ENCODE peak calls at places on chromosome 3, in eight cellular contexts. One of them, this sample, is unnamed.
A peak's percentile ranks its signal among the peaks of the same experiment; 100 is the strongest.

GRCh38 chr3:149934524-149934923 is 36.2 kb downstream of the PFN2 start:
- DNase-seq in spleen: no peak
- DNase-seq in CD4-positive, CD25-positive, alpha-beta regulatory T cell: no peak
- DNase-seq in HCT116: no peak
- DNase-seq in sigmoid colon: peak; percentile 75
- DNase-seq in neural progenitor cell: no peak
- DNase-seq in lower lobe of right lung: no peak
- DNase-seq in tibial nerve: no peak
- DNase-seq in this sample: no peak

GRCh38 chr3:44421280-44421679 is 56.2 kb downstream of the ZNF445 start:
- DNase-seq in spleen: no peak
- DNase-seq in CD4-positive, CD25-positive, alpha-beta regulatory T cell: no peak
- DNase-seq in HCT116: no peak
- DNase-seq in sigmoid colon: no peak
- DNase-seq in neural progenitor cell: no peak
- DNase-seq in lower lobe of right lung: no peak
- DNase-seq in tibial nerve: no peak
- DNase-seq in this sample: no peak

GRCh38 chr3:52218026-52218425 is 7.4 kb downstream of the TLR9 start:
- DNase-seq in spleen: peak; percentile 55
- DNase-seq in CD4-positive, CD25-positive, alpha-beta regulatory T cell: no peak
- DNase-seq in HCT116: no peak
- DNase-seq in sigmoid colon: no peak
- DNase-seq in neural progenitor cell: no peak
- DNase-seq in lower lobe of right lung: no peak
- DNase-seq in tibial nerve: no peak
- DNase-seq in this sample: no peak

GRCh38 chr3:133158686-133159085 is 120.5 kb downstream of the TMEM108 start:
- DNase-seq in spleen: no peak
- DNase-seq in CD4-positive, CD25-positive, alpha-beta regulatory T cell: no peak
- DNase-seq in HCT116: no peak
- DNase-seq in sigmoid colon: no peak
- DNase-seq in neural progenitor cell: no peak
- DNase-seq in lower lobe of right lung: no peak
- DNase-seq in tibial nerve: no peak
- DNase-seq in this sample: no peak

GRCh38 chr3:139120336-139120971 is 75.8 kb upstream of the PRR23C start:
- DNase-seq in spleen: no peak
- DNase-seq in CD4-positive, CD25-positive, alpha-beta regulatory T cell: no peak
- DNase-seq in HCT116: peak; percentile 21
- DNase-seq in sigmoid colon: no peak
- DNase-seq in neural progenitor cell: no peak
- DNase-seq in lower lobe of right lung: no peak
- DNase-seq in tibial nerve: no peak
- DNase-seq in this sample: no peak

GRCh38 chr3:12005951-12006625 is 1.9 kb downstream of the SYN2 start:
- DNase-seq in spleen: no peak
- DNase-seq in CD4-positive, CD25-positive, alpha-beta regulatory T cell: no peak
- DNase-seq in HCT116: no peak
- DNase-seq in sigmoid colon: no peak
- DNase-seq in neural progenitor cell: no peak
- DNase-seq in lower lobe of right lung: no peak
- DNase-seq in tibial nerve: no peak
- DNase-seq in this sample: no peak

GRCh38 chr3:143595456-143596077 is 252.7 kb downstream of the SLC9A9 start:
- DNase-seq in spleen: no peak
- DNase-seq in CD4-positive, CD25-positive, alpha-beta regulatory T cell: no peak
- DNase-seq in HCT116: no peak
- DNase-seq in sigmoid colon: no peak
- DNase-seq in neural progenitor cell: no peak
- DNase-seq in lower lobe of right lung: no peak
- DNase-seq in tibial nerve: no peak
- DNase-seq in this sample: no peak

GRCh38 chr3:8759038-8759755 is 10.2 kb downstream of the OXTR start:
- DNase-seq in spleen: no peak
- DNase-seq in CD4-positive, CD25-positive, alpha-beta regulatory T cell: no peak
- DNase-seq in HCT116: no peak
- DNase-seq in sigmoid colon: no peak
- DNase-seq in neural progenitor cell: no peak
- DNase-seq in lower lobe of right lung: no peak
- DNase-seq in tibial nerve: no peak
- DNase-seq in this sample: no peak

GRCh38 chr3:60417590-60417989 is 833.7 kb downstream of the FHIT start:
- DNase-seq in spleen: no peak
- DNase-seq in CD4-positive, CD25-positive, alpha-beta regulatory T cell: no peak
- DNase-seq in HCT116: no peak
- DNase-seq in sigmoid colon: no peak
- DNase-seq in neural progenitor cell: no peak
- DNase-seq in lower lobe of right lung: no peak
- DNase-seq in tibial nerve: no peak
- DNase-seq in this sample: no peak

GRCh38 chr3:130465486-130465885 is 51.5 kb upstream of the COL6A6 start:
- DNase-seq in spleen: no peak
- DNase-seq in CD4-positive, CD25-positive, alpha-beta regulatory T cell: no peak
- DNase-seq in HCT116: no peak
- DNase-seq in sigmoid colon: no peak
- DNase-seq in neural progenitor cell: no peak
- DNase-seq in lower lobe of right lung: no peak
- DNase-seq in tibial nerve: no peak
- DNase-seq in this sample: no peak

DNA sequence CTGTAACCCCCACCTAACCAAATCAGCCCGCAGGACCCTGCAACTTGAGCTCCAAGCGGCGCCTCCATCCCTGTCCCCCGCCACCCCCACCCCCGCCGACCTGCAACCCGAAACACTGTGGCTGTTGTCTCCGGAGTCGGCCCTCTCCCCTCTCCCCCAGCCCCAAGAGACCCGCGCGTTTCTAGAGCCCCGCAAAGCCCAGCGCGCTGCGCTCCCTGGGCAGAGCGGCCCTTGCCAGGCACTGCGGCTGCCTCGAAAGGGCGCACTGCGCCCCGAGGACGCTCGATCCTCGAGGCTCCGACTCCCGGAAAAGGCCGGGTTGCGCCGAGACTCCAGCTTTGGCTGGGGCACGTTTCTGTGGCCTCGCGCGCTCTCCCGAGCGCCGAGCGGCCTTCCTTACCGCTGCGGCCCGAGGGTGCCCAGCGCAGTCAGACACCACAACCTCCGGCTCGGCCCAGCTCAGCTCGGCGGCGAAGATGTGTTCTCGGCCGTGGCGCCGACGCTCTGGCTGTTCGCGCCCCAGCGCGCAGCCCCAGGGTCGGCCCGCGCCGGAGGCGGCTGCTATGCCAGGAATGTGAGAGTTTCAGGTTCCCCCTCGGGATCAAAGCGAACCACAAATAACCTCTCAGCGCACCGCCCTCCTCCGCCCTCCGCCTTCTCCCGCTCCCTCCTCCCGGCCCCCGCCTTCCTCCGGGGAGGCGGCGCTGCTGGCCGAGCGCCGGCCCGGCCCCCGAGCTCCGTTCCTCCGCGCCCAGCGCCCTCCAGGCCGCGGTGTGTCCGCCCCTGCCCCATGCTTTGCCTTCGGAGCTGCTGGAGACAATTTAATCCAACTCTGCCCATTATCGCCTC is at the start of gene AMOTL2:
- DNase-seq in spleen: peak; percentile 87
- DNase-seq in CD4-positive, CD25-positive, alpha-beta regulatory T cell: no peak
- DNase-seq in HCT116: peak; percentile 87
- DNase-seq in sigmoid colon: peak; percentile 95
- DNase-seq in neural progenitor cell: peak; percentile 98
- DNase-seq in lower lobe of right lung: peak; percentile 91
- DNase-seq in tibial nerve: peak; percentile 76
- DNase-seq in this sample: no peak
- H3K4me1 ChIP-seq in spleen: peaks cover 66% of the 10 kb centered on the region
- H3K4me1 ChIP-seq in CD4-positive, CD25-positive, alpha-beta regulatory T cell: peaks cover 11% of the 10 kb centered on the region
- H3K4me1 ChIP-seq in HCT116: peaks cover 79% of the 10 kb centered on the region
- H3K4me1 ChIP-seq in sigmoid colon: peaks cover 54% of the 10 kb centered on the region
- H3K4me1 ChIP-seq in neural progenitor cell: peaks cover 57% of the 10 kb centered on the region
- H3K4me1 ChIP-seq in lower lobe of right lung: peaks cover 59% of the 10 kb centered on the region
- H3K4me1 ChIP-seq in tibial nerve: peaks cover 59% of the 10 kb centered on the region
- H3K4me1 ChIP-seq in this sample: peaks cover 6% of the 10 kb centered on the region

DNA sequence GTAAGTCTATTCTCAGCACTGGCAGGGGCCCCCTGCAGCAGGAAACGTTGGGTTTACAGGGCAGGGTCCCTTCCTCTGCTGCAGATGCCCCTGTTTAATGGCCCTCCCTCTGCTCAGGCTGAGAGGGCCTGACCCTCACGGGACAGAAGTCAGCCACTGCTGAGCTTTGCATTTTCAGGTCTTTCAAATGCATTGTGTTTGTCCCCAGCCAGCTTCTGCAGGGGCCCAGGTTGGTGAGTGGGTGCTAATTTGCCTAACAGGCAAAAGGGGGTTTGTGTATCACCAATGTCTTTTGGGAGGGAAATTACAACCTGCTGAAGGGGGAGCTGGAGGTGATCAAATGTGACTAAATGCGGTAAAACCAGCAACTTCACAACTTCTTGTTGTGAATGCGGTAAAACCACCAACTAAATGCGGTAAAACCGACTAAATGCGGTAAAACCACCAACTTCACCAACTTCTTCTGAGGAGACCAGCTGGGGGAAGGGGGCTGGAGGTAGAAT is 44.8 kb upstream of the UBE2E1 start:
- DNase-seq in spleen: no peak
- DNase-seq in CD4-positive, CD25-positive, alpha-beta regulatory T cell: no peak
- DNase-seq in HCT116: no peak
- DNase-seq in sigmoid colon: no peak
- DNase-seq in neural progenitor cell: peak; percentile 24
- DNase-seq in lower lobe of right lung: no peak
- DNase-seq in tibial nerve: no peak
- DNase-seq in this sample: no peak
- H3K27ac ChIP-seq in spleen: no peak overlapping the region
- H3K27ac ChIP-seq in CD4-positive, CD25-positive, alpha-beta regulatory T cell: no peak overlapping the region
- H3K27ac ChIP-seq in HCT116: no peak overlapping the region
- H3K27ac ChIP-seq in sigmoid colon: no peak overlapping the region
- H3K27ac ChIP-seq in neural progenitor cell: no peak overlapping the region
- H3K27ac ChIP-seq in lower lobe of right lung: no peak overlapping the region
- H3K27ac ChIP-seq in tibial nerve: no peak overlapping the region
- H3K27ac ChIP-seq in this sample: no peak overlapping the region

GRCh38 chr3:196611761-196612483 is 27.6 kb upstream of the NRROS start:
- DNase-seq in spleen: no peak
- DNase-seq in CD4-positive, CD25-positive, alpha-beta regulatory T cell: no peak
- DNase-seq in HCT116: no peak
- DNase-seq in sigmoid colon: no peak
- DNase-seq in neural progenitor cell: no peak
- DNase-seq in lower lobe of right lung: no peak
- DNase-seq in tibial nerve: no peak
- DNase-seq in this sample: no peak
- H3K4me3 ChIP-seq in spleen: no peak overlapping the region
- H3K4me3 ChIP-seq in CD4-positive, CD25-positive, alpha-beta regulatory T cell: peak overlapping the region; percentile 33
- H3K4me3 ChIP-seq in HCT116: no peak overlapping the region
- H3K4me3 ChIP-seq in sigmoid colon: no peak overlapping the region
- H3K4me3 ChIP-seq in neural progenitor cell: no peak overlapping the region
- H3K4me3 ChIP-seq in lower lobe of right lung: peak overlapping the region; percentile 15
- H3K4me3 ChIP-seq in tibial nerve: no peak overlapping the region
- H3K4me3 ChIP-seq in this sample: no peak overlapping the region

GRCh38 chr3:68974711-68975110 is 38.8 kb downstream of the EOGT start:
- DNase-seq in spleen: no peak
- DNase-seq in CD4-positive, CD25-positive, alpha-beta regulatory T cell: no peak
- DNase-seq in HCT116: no peak
- DNase-seq in sigmoid colon: no peak
- DNase-seq in neural progenitor cell: no peak
- DNase-seq in lower lobe of right lung: no peak
- DNase-seq in tibial nerve: no peak
- DNase-seq in this sample: no peak

GRCh38 chr3:68977486-68978167 is 35.9 kb downstream of the EOGT start:
- DNase-seq in spleen: no peak
- DNase-seq in CD4-positive, CD25-positive, alpha-beta regulatory T cell: no peak
- DNase-seq in HCT116: no peak
- DNase-seq in sigmoid colon: no peak
- DNase-seq in neural progenitor cell: no peak
- DNase-seq in lower lobe of right lung: no peak
- DNase-seq in tibial nerve: no peak
- DNase-seq in this sample: no peak

GRCh38 chr3:68972358-68972979 is 40.1 kb upstream of the TAFA4 start:
- DNase-seq in spleen: no peak
- DNase-seq in CD4-positive, CD25-positive, alpha-beta regulatory T cell: peak; percentile 8
- DNase-seq in HCT116: peak; percentile 44
- DNase-seq in sigmoid colon: peak; percentile 67
- DNase-seq in neural progenitor cell: peak; percentile 92
- DNase-seq in lower lobe of right lung: no peak
- DNase-seq in tibial nerve: no peak
- DNase-seq in this sample: peak; percentile 25

GRCh38 chr3:68973635-68974034 is 39.8 kb downstream of the EOGT start:
- DNase-seq in spleen: no peak
- DNase-seq in CD4-positive, CD25-positive, alpha-beta regulatory T cell: no peak
- DNase-seq in HCT116: no peak
- DNase-seq in sigmoid colon: no peak
- DNase-seq in neural progenitor cell: no peak
- DNase-seq in lower lobe of right lung: no peak
- DNase-seq in tibial nerve: no peak
- DNase-seq in this sample: no peak
- H3K4me1 ChIP-seq in spleen: peaks cover 7% of the 10 kb centered on the region
- H3K4me1 ChIP-seq in CD4-positive, CD25-positive, alpha-beta regulatory T cell: no peaks in the 10 kb centered on the region
- H3K4me1 ChIP-seq in HCT116: no peaks in the 10 kb centered on the region
- H3K4me1 ChIP-seq in sigmoid colon: no peaks in the 10 kb centered on the region
- H3K4me1 ChIP-seq in neural progenitor cell: no peaks in the 10 kb centered on the region
- H3K4me1 ChIP-seq in lower lobe of right lung: no peaks in the 10 kb centered on the region
- H3K4me1 ChIP-seq in tibial nerve: no peaks in the 10 kb centered on the region
- H3K4me1 ChIP-seq in this sample: no peaks in the 10 kb centered on the region

This sample was measured in CD8-positive, alpha-beta T cell.